ENCODE peak calls at places on chromosomes 12 and 14, in six cellular contexts. Z, W, U, Q, T and A are unnamed samples.

GRCh38 chr14:69321601-69322330 is 61.8 kb downstream of the GALNT16 start:
- DNase-seq in Z (no peak), W (no peak), U (no peak), Q (no peak), T (no peak), A (no peak)

GRCh38 chr14:68569546-68569908 is 223.3 kb downstream of the ZFP36L1 start:
- DNase-seq in Z (no peak), W (no peak), U (no peak), Q (no peak), T (no peak), A (no peak)

GRCh38 chr12:130761537-130762318 is 45.6 kb upstream of the RIMBP2 start:
- DNase-seq in Z (peak; percentile 26), W (peak; percentile 31), U (peak; percentile 48), Q (peak; percentile 44), T (peak; percentile 85), A (no peak)

GRCh38 chr14:23102801-23103200 is 2.0 kb downstream of the CIROP start:
- DNase-seq in Z (no peak), W (no peak), U (no peak), Q (no peak), T (no peak), A (no peak)

GRCh38 chr14:23364164-23364571 is 804 bp downstream of the EFS start:
- DNase-seq in Z (no peak), W (no peak), U (no peak), Q (peak; percentile 21), T (peak; percentile 54), A (peak; percentile 43)

GRCh38 chr12:2418579-2418978 is 365.8 kb downstream of the CACNA1C start:
- DNase-seq in Z (no peak), W (no peak), U (no peak), Q (no peak), T (no peak), A (no peak)

GRCh38 chr14:91568626-91569025 is 58.5 kb upstream of the PPP4R3A start:
- DNase-seq in Z (no peak), W (no peak), U (peak; percentile 13), Q (no peak), T (no peak), A (no peak)

GRCh38 chr14:23544511-23545447 is 6.8 kb downstream of the ZFHX2 start:
- DNase-seq in Z (peak; percentile 61), W (peak; percentile 57), U (peak; percentile 75), Q (no peak), T (peak; percentile 95), A (peak; percentile 43)

GRCh38 chr14:50714452-50715073 is 46.5 kb upstream of the SAV1 start:
- DNase-seq in Z (no peak), W (peak; percentile 16), U (no peak), Q (no peak), T (peak; percentile 17), A (no peak)

GRCh38 chr12:101076940-101077351 is 133.1 kb downstream of the SLC5A8 start:
- DNase-seq in Z (no peak), W (no peak), U (no peak), Q (no peak), T (no peak), A (no peak)

GRCh38 chr12:119115296-119115905 is 63.3 kb upstream of the HSPB8 start:
- DNase-seq in Z (no peak), W (peak; percentile 35), U (peak; percentile 6), Q (peak; percentile 72), T (peak; percentile 55), A (no peak)

GRCh38 chr12:117292688-117293087 is 68.7 kb downstream of the NOS1 start:
- DNase-seq in Z (no peak), W (no peak), U (no peak), Q (no peak), T (no peak), A (no peak)

GRCh38 chr12:91381309-91381804 is 198.7 kb upstream of the DCN start:
- DNase-seq in Z (peak; percentile 14), W (peak; percentile 70), U (no peak), Q (peak; percentile 84), T (peak; percentile 92), A (no peak)

GRCh38 chr12:121724930-121725329 is 12.4 kb downstream of the TMEM120B start:
- DNase-seq in Z (no peak), W (no peak), U (no peak), Q (no peak), T (no peak), A (no peak)

GRCh38 chr14:23416801-23417200 is 8.7 kb upstream of the MYH6 start:
- DNase-seq in Z (no peak), W (no peak), U (no peak), Q (no peak), T (no peak), A (no peak)

GRCh38 chr14:62983821-62984220 is 61.4 kb downstream of the KCNH5 start:
- DNase-seq in Z (no peak), W (no peak), U (no peak), Q (no peak), T (no peak), A (no peak)

GRCh38 chr14:64620910-64621309 is 71.1 kb downstream of the PPP1R36 start:
- DNase-seq in Z (no peak), W (no peak), U (no peak), Q (no peak), T (no peak), A (no peak)

GRCh38 chr14:28785096-28785952 is 18.7 kb downstream of the FOXG1 start:
- DNase-seq in Z (no peak), W (no peak), U (no peak), Q (no peak), T (no peak), A (peak; percentile 55)

GRCh38 chr14:37566811-37567371 is 28.2 kb downstream of the FOXA1 start:
- DNase-seq in Z (no peak), W (no peak), U (no peak), Q (no peak), T (no peak), A (no peak)

GRCh38 chr12:121783771-121784170 is 9.7 kb downstream of the RHOF start:
- DNase-seq in Z (no peak), W (no peak), U (no peak), Q (no peak), T (no peak), A (no peak)

GRCh38 chr12:112275211-112275610 is 107.0 kb downstream of the HECTD4 start:
- DNase-seq in Z (no peak), W (no peak), U (no peak), Q (no peak), T (no peak), A (no peak)